ENCODE peak calls at places on chromosomes 11 and 22, in seven cellular contexts. J is CD8-positive, alpha-beta memory T cell; Z is GM23248; G is nucleus accumbens; E is A172; H is HCT116; P is tibial nerve. K is an unnamed sample.

GRCh38 chr11:32385998-32386397 is 49.3 kb downstream of the WT1 start:
- DNase-seq in J (no peak), Z (peak; percentile 53), G (no peak), E (peak; percentile 84), H (peak; percentile 38), P (no peak), K (no peak)

GRCh38 chr11:123584737-123585136 is 69.7 kb downstream of the SCN3B start:
- DNase-seq in J (no peak), Z (no peak), G (no peak), E (no peak), H (no peak), P (no peak), K (no peak)

GRCh38 chr11:120894207-120894989 is 129.5 kb upstream of the TBCEL start:
- DNase-seq in J (no peak), Z (no peak), G (no peak), E (no peak), H (no peak), P (no peak), K (no peak)

GRCh38 chr11:101867951-101868350 is 46.9 kb upstream of the CEP126 start:
- DNase-seq in J (no peak), Z (no peak), G (no peak), E (peak; percentile 15), H (no peak), P (no peak), K (no peak)

GRCh38 chr11:71421392-71421950 is 26.7 kb downstream of the DHCR7 start:
- DNase-seq in J (no peak), Z (no peak), G (no peak), E (no peak), H (no peak), P (no peak), K (no peak)

GRCh38 chr11:69864589-69864929 is 45.3 kb upstream of the FGF3 start:
- DNase-seq in J (no peak), Z (no peak), G (no peak), E (no peak), H (no peak), P (no peak), K (no peak)

GRCh38 chr11:95081412-95081811 is 8.2 kb upstream of the ENDOD1 start:
- DNase-seq in J (no peak), Z (no peak), G (no peak), E (no peak), H (no peak), P (peak; percentile 72), K (peak; percentile 37)

GRCh38 chr11:58616594-58616993 is 5.9 kb upstream of the CNTF start:
- DNase-seq in J (no peak), Z (peak; percentile 92), G (no peak), E (peak; percentile 72), H (no peak), P (peak; percentile 46), K (no peak)

GRCh38 chr22:45425531-45426265 is 12.2 kb downstream of the RIBC2 start:
- DNase-seq in J (no peak), Z (no peak), G (no peak), E (no peak), H (no peak), P (no peak), K (no peak)

GRCh38 chr22:39224550-39224949 is 20.2 kb downstream of the PDGFB start:
- DNase-seq in J (no peak), Z (no peak), G (no peak), E (no peak), H (no peak), P (no peak), K (no peak)

GRCh38 chr11:88779551-88779950 is 286.2 kb downstream of the GRM5 start:
- DNase-seq in J (no peak), Z (peak; percentile 98), G (no peak), E (peak; percentile 15), H (no peak), P (no peak), K (no peak)

GRCh38 chr11:71501071-71501985 is 25.7 kb upstream of the KRTAP5-7 start:
- DNase-seq in J (no peak), Z (no peak), G (no peak), E (no peak), H (no peak), P (no peak), K (no peak)

GRCh38 chr22:20537983-20538382 is 30.6 kb downstream of the MED15 start:
- DNase-seq in J (no peak), Z (no peak), G (no peak), E (no peak), H (no peak), P (no peak), K (no peak)

GRCh38 chr22:46131151-46131587 is 19.2 kb upstream of the PPARA start:
- DNase-seq in J (no peak), Z (no peak), G (no peak), E (no peak), H (no peak), P (no peak), K (no peak)

GRCh38 chr11:43685483-43685882 is 4.9 kb downstream of the HSD17B12 start:
- DNase-seq in J (no peak), Z (peak; percentile 23), G (no peak), E (no peak), H (no peak), P (no peak), K (no peak)

GRCh38 chr11:7279676-7280075 is 28.0 kb downstream of the SYT9 start:
- DNase-seq in J (no peak), Z (no peak), G (no peak), E (no peak), H (no peak), P (no peak), K (no peak)

GRCh38 chr11:7570938-7571337 is 57.1 kb downstream of the PPFIBP2 start:
- DNase-seq in J (no peak), Z (no peak), G (no peak), E (no peak), H (no peak), P (no peak), K (no peak)

GRCh38 chr11:68552542-68552941 is 92.0 kb downstream of the PPP6R3 start:
- DNase-seq in J (no peak), Z (no peak), G (no peak), E (no peak), H (no peak), P (no peak), K (no peak)

GRCh38 chr11:91959411-91959810 is 265.2 kb upstream of the FAT3 start:
- DNase-seq in J (no peak), Z (no peak), G (no peak), E (no peak), H (no peak), P (no peak), K (no peak)

GRCh38 chr11:110000045-110000502 is 93.1 kb upstream of the ZC3H12C start:
- DNase-seq in J (no peak), Z (peak; percentile 96), G (no peak), E (peak; percentile 60), H (peak; percentile 23), P (no peak), K (no peak)

GRCh38 chr11:70951139-70951804 is 301.1 kb downstream of the SHANK2 start:
- DNase-seq in J (no peak), Z (peak; percentile 13), G (no peak), E (no peak), H (no peak), P (no peak), K (no peak)

GRCh38 chr11:91396243-91397133 is 828.1 kb upstream of the FAT3 start:
- DNase-seq in J (no peak), Z (no peak), G (no peak), E (peak; percentile 16), H (no peak), P (no peak), K (no peak)

GRCh38 chr11:44007746-44008501 is 39.9 kb upstream of the ACCSL start:
- DNase-seq in J (no peak), Z (peak; percentile 79), G (no peak), E (peak; percentile 36), H (no peak), P (no peak), K (no peak)

GRCh38 chr11:102244681-102245409 is 72.4 kb upstream of the BIRC3 start:
- DNase-seq in J (no peak), Z (peak; percentile 95), G (no peak), E (peak; percentile 68), H (peak; percentile 53), P (no peak), K (no peak)

GRCh38 chr11:28963189-28963588 is 855.0 kb downstream of the METTL15 start:
- DNase-seq in J (no peak), Z (peak; percentile 84), G (no peak), E (no peak), H (no peak), P (no peak), K (no peak)

GRCh38 chr22:39414886-39415285 is 15.3 kb downstream of the TAB1 start:
- DNase-seq in J (no peak), Z (no peak), G (no peak), E (no peak), H (no peak), P (no peak), K (peak; percentile 41)

GRCh38 chr11:64084962-64085710 is 49.4 kb downstream of the FLRT1 start:
- DNase-seq in J (no peak), Z (no peak), G (no peak), E (no peak), H (no peak), P (no peak), K (no peak)

GRCh38 chr11:11842426-11843008 is 745 bp downstream of the USP47 start:
- DNase-seq in J (peak; percentile 76), Z (peak; percentile 91), G (no peak), E (peak; percentile 59), H (peak; percentile 53), P (peak; percentile 56), K (peak; percentile 54)

GRCh38 chr22:42990131-42990838 is 24.7 kb downstream of the PACSIN2 start:
- DNase-seq in J (no peak), Z (peak; percentile 97), G (no peak), E (peak; percentile 77), H (no peak), P (no peak), K (no peak)

GRCh38 chr11:44112083-44112865 is 16.8 kb downstream of the EXT2 start:
- DNase-seq in J (no peak), Z (peak; percentile 88), G (no peak), E (peak; percentile 42), H (no peak), P (no peak), K (no peak)

GRCh38 chr11:63609971-63610580 is 4.2 kb downstream of the PLAAT3 start:
- DNase-seq in J (no peak), Z (no peak), G (no peak), E (no peak), H (no peak), P (no peak), K (no peak)

GRCh38 chr11:95750101-95750500 is 39.5 kb downstream of the FAM76B start:
- DNase-seq in J (no peak), Z (no peak), G (no peak), E (no peak), H (no peak), P (no peak), K (no peak)

GRCh38 chr11:129143335-129143734 is 48.8 kb downstream of the ARHGAP32 start:
- DNase-seq in J (no peak), Z (peak; percentile 99), G (no peak), E (peak; percentile 93), H (peak; percentile 97), P (peak; percentile 35), K (peak; percentile 9)

GRCh38 chr11:59614277-59615131 is 1.1 kb downstream of the OSBP start:
- DNase-seq in J (peak; percentile 6), Z (peak; percentile 42), G (peak; percentile 21), E (peak; percentile 2), H (no peak), P (no peak), K (no peak)

GRCh38 chr11:113729456-113729855 is 23.3 kb upstream of the TMPRSS5 start:
- DNase-seq in J (no peak), Z (peak; percentile 52), G (no peak), E (peak; percentile 10), H (no peak), P (no peak), K (no peak)

GRCh38 chr22:39332441-39333064 is 13.1 kb upstream of the RPL3 start:
- DNase-seq in J (no peak), Z (peak; percentile 27), G (no peak), E (no peak), H (no peak), P (no peak), K (no peak)

GRCh38 chr11:61004841-61005240 is 33.4 kb downstream of the CD6 start:
- DNase-seq in J (peak; percentile 67), Z (no peak), G (no peak), E (no peak), H (no peak), P (no peak), K (no peak)

GRCh38 chr22:26707090-26707489 is 49.7 kb downstream of the MIAT start:
- DNase-seq in J (no peak), Z (no peak), G (no peak), E (no peak), H (no peak), P (no peak), K (no peak)

K was measured in amygdala.